ENCODE peak calls at places on chromosomes 7 and 10, in eight cellular contexts. V, O, Q, N, R, J, I and P are unnamed samples.

GRCh38 chr7:43584200-43584586 is 1.3 kb downstream of the STK17A start:
- DNase-seq in R (peak), J (peak), N (no peak), I (peak), O (no peak), V (no peak), Q (no peak), P (no peak)

GRCh38 chr7:96040250-96040772 is 268.0 kb downstream of the DYNC1I1 start:
- DNase-seq in Q (no peak), J (no peak), I (no peak), V (no peak), N (no peak), R (no peak), O (no peak), P (no peak)

GRCh38 chr10:133461841-133462240 is 8.1 kb downstream of the SCART1 start:
- DNase-seq in J (no peak), I (peak), R (no peak), N (no peak), O (no peak), V (no peak), Q (no peak), P (no peak)

GRCh38 chr7:14504134-14504533 is 398.4 kb downstream of the DGKB start:
- DNase-seq in N (no peak), O (peak), V (no peak), R (no peak), I (no peak), Q (peak), J (no peak), P (no peak)

GRCh38 chr10:11631890-11632587 is 20.6 kb upstream of the USP6NL start:
- DNase-seq in R (no peak), O (no peak), I (no peak), N (no peak), Q (no peak), J (no peak), V (no peak), P (no peak)

GRCh38 chr10:78248651-78249464 is 215.2 kb downstream of the RPS24 start:
- DNase-seq in N (no peak), O (no peak), Q (no peak), I (no peak), V (no peak), J (no peak), R (no peak), P (no peak)

GRCh38 chr7:138608292-138608691 is 92.9 kb downstream of the SVOPL start:
- DNase-seq in O (no peak), N (no peak), Q (no peak), V (no peak), R (no peak), J (no peak), I (no peak), P (no peak)

GRCh38 chr10:70269741-70270140 is 14.1 kb downstream of the NPFFR1 start:
- DNase-seq in R (no peak), V (no peak), O (no peak), N (no peak), I (no peak), Q (no peak), J (no peak), P (no peak)

GRCh38 chr10:31483546-31483945 is 164.5 kb downstream of the ZEB1 start:
- DNase-seq in V (no peak), R (no peak), O (no peak), I (no peak), N (no peak), J (no peak), Q (no peak), P (no peak)

GRCh38 chr10:21334891-21335696 is 190.4 kb downstream of the SKIDA1 start:
- DNase-seq in I (peak), N (no peak), Q (no peak), V (peak), R (peak), O (no peak), J (no peak), P (peak)

GRCh38 chr7:126578338-126578737 is 674.4 kb downstream of the GRM8 start:
- DNase-seq in Q (no peak), O (peak), V (no peak), I (no peak), N (no peak), J (no peak), R (no peak), P (no peak)

GRCh38 chr7:91286432-91286831 is 22.2 kb downstream of the FZD1 start:
- DNase-seq in N (no peak), J (no peak), V (no peak), Q (peak), O (peak), R (no peak), I (no peak), P (no peak)

GRCh38 chr7:42263971-42264370 is 27.0 kb upstream of the GLI3 start:
- DNase-seq in J (no peak), I (no peak), R (no peak), O (no peak), Q (peak), V (no peak), N (no peak), P (no peak)

GRCh38 chr10:24894728-24895127 is 57.7 kb downstream of the PRTFDC1 start:
- DNase-seq in O (no peak), I (no peak), Q (no peak), J (peak), V (peak), N (no peak), R (no peak), P (no peak)

GRCh38 chr7:85068796-85069195 is 118.1 kb downstream of the SEMA3D start:
- DNase-seq in N (no peak), I (no peak), Q (no peak), O (no peak), R (peak), V (no peak), J (no peak), P (peak)

GRCh38 chr10:92901819-92902234 is 53.5 kb downstream of the EXOC6 start:
- DNase-seq in Q (no peak), N (no peak), V (no peak), J (peak), I (no peak), R (no peak), O (no peak), P (no peak)

GRCh38 chr10:71239946-71240795 is 27.8 kb downstream of the UNC5B start:
- DNase-seq in Q (no peak), R (no peak), V (no peak), I (no peak), N (no peak), J (no peak), O (no peak), P (no peak)

GRCh38 chr10:123645016-123645415 is 21.1 kb upstream of the GPR26 start:
- DNase-seq in V (no peak), N (no peak), O (no peak), Q (no peak), I (no peak), J (no peak), R (no peak), P (no peak)

GRCh38 chr10:3464760-3465405 is 292.3 kb upstream of the PITRM1 start:
- DNase-seq in R (no peak), Q (no peak), O (no peak), J (no peak), N (no peak), V (no peak), I (no peak), P (no peak)

GRCh38 chr10:69362471-69362954 is 54.2 kb downstream of the TACR2 start:
- DNase-seq in Q (no peak), J (no peak), I (peak), R (peak), O (no peak), N (no peak), V (peak), P (no peak)

GRCh38 chr7:157458254-157458633 is 121.4 kb downstream of the DNAJB6 start:
- DNase-seq in R (no peak), Q (no peak), N (no peak), I (no peak), V (no peak), O (no peak), J (no peak), P (no peak)

GRCh38 chr7:13071999-13072398 is 384.6 kb downstream of the ARL4A start:
- DNase-seq in I (no peak), R (no peak), J (no peak), O (no peak), N (no peak), Q (no peak), V (no peak), P (no peak)

GRCh38 chr10:77845455-77845850 is 81.1 kb downstream of the DLG5 start:
- DNase-seq in O (no peak), R (no peak), V (no peak), I (no peak), Q (no peak), J (no peak), N (no peak), P (no peak)

GRCh38 chr10:73810735-73811465 is 498 bp downstream of the NDST2 start:
- DNase-seq in I (peak), V (peak), N (peak), R (no peak), Q (peak), O (peak), J (peak), P (no peak)

GRCh38 chr10:122830273-122830964 is 15.2 kb downstream of the CUZD1 start:
- DNase-seq in I (no peak), Q (no peak), J (no peak), N (no peak), V (no peak), O (no peak), R (no peak), P (no peak)

GRCh38 chr7:6271091-6271658 is 1.2 kb downstream of the CYTH3 start:
- DNase-seq in V (peak), Q (peak), J (peak), N (peak), R (peak), O (peak), I (peak), P (peak)

GRCh38 chr7:92834661-92835139 is 1.7 kb downstream of the CDK6 start:
- DNase-seq in R (no peak), V (peak), J (no peak), I (peak), N (peak), Q (peak), O (no peak), P (no peak)

GRCh38 chr10:119139464-119140067 is 25.9 kb downstream of the SFXN4 start:
- DNase-seq in R (peak), N (peak), Q (peak), J (peak), I (peak), O (no peak), V (peak), P (no peak)

GRCh38 chr7:108094933-108095710 is 35.0 kb downstream of the LAMB4 start:
- DNase-seq in V (peak), J (no peak), R (peak), I (peak), O (peak), Q (no peak), N (no peak), P (peak)